ENCODE peak calls at places on chromosome 1, in six cellular contexts. O is NCI-H774, E is RWPE2, W is K562, F is germinal center, Y is 8988T. J is an unnamed sample.

GRCh38 chr1:201011616-201012015 is 11.9 kb downstream of the KIF21B start:
- DNase-seq in O (no peak), F (no peak), W (no peak), Y (no peak), E (no peak), J (no peak)

GRCh38 chr1:30268923-30269666 is 454.3 kb downstream of the MATN1 start:
- DNase-seq in W (no peak), F (no peak), O (no peak), E (peak; percentile 19), Y (no peak), J (no peak)

GRCh38 chr1:230067871-230068814 is 1.1 kb downstream of the GALNT2 start:
- DNase-seq in O (no peak), Y (peak; percentile 43), E (no peak), W (peak; percentile 47), F (peak; percentile 24), J (peak; percentile 11)

GRCh38 chr1:3215198-3216045 is 146.4 kb downstream of the PRDM16 start:
- DNase-seq in Y (no peak), E (no peak), W (no peak), F (no peak), O (no peak), J (no peak)

GRCh38 chr1:96703186-96703585 is 18.4 kb upstream of the PTBP2 start:
- DNase-seq in F (no peak), E (no peak), Y (no peak), W (no peak), O (no peak), J (no peak)

GRCh38 chr1:184469391-184469790 is 82.6 kb downstream of the C1orf21 start:
- DNase-seq in Y (no peak), F (no peak), O (no peak), W (no peak), E (no peak), J (no peak)

GRCh38 chr1:228332797-228333738 is 73.6 kb downstream of the TRIM11 start:
- DNase-seq in O (no peak), Y (no peak), E (peak; percentile 19), W (no peak), F (no peak), J (no peak)

GRCh38 chr1:89005286-89006151 is 13.1 kb upstream of the KYAT3 start:
- DNase-seq in F (no peak), O (no peak), Y (no peak), W (no peak), E (no peak), J (no peak)

GRCh38 chr1:161921491-161921890 is 102.2 kb downstream of the OLFML2B start:
- DNase-seq in F (no peak), W (no peak), Y (no peak), E (no peak), O (no peak), J (no peak)

GRCh38 chr1:32122141-32122540 is 14.3 kb downstream of the KPNA6 start:
- DNase-seq in O (no peak), Y (no peak), F (no peak), E (no peak), W (no peak), J (no peak)

GRCh38 chr1:178354816-178355215 is 141.9 kb downstream of the CLEC20A start:
- DNase-seq in O (no peak), Y (no peak), F (no peak), E (no peak), W (no peak), J (no peak)

GRCh38 chr1:10299174-10299573 is 88.8 kb downstream of the KIF1B start:
- DNase-seq in Y (no peak), O (no peak), W (no peak), E (no peak), F (peak; percentile 11), J (no peak)